ENCODE peak calls at places on chromosomes 7 and 10, in six cellular contexts. One of them, this sample, is unnamed.

GRCh38 chr7:75892634-75893272 is 13.9 kb downstream of the RHBDD2 start:
- DNase-seq in Peyer's patch: peak
- DNase-seq in ovary: peak
- DNase-seq in NB4: no peak
- DNase-seq in breast epithelium: peak
- DNase-seq in heart left ventricle: peak
- DNase-seq in this sample: no peak

GRCh38 chr7:28847681-28848080 is 110.4 kb downstream of the TRIL start:
- DNase-seq in Peyer's patch: peak
- DNase-seq in NB4: no peak
- DNase-seq in heart left ventricle: peak
- DNase-seq in breast epithelium: no peak
- DNase-seq in ovary: no peak
- DNase-seq in this sample: peak

GRCh38 chr7:133601607-133602006 is 348.7 kb downstream of the EXOC4 start:
- DNase-seq in NB4: no peak
- DNase-seq in heart left ventricle: no peak
- DNase-seq in breast epithelium: no peak
- DNase-seq in ovary: no peak
- DNase-seq in Peyer's patch: no peak
- DNase-seq in this sample: no peak

GRCh38 chr10:52488606-52489485 is 174.8 kb downstream of the DKK1 start:
- DNase-seq in Peyer's patch: no peak
- DNase-seq in heart left ventricle: no peak
- DNase-seq in NB4: peak
- DNase-seq in breast epithelium: no peak
- DNase-seq in ovary: no peak
- DNase-seq in this sample: no peak

GRCh38 chr7:778968-779451 is 51.9 kb upstream of the PRKAR1B start:
- DNase-seq in heart left ventricle: peak
- DNase-seq in Peyer's patch: no peak
- DNase-seq in ovary: no peak
- DNase-seq in breast epithelium: no peak
- DNase-seq in NB4: no peak
- DNase-seq in this sample: no peak

GRCh38 chr10:43134126-43134905 is 3.9 kb upstream of the CSGALNACT2 start:
- DNase-seq in Peyer's patch: no peak
- DNase-seq in heart left ventricle: no peak
- DNase-seq in NB4: no peak
- DNase-seq in breast epithelium: peak
- DNase-seq in ovary: no peak
- DNase-seq in this sample: no peak

GRCh38 chr7:142553216-142553615 is 196.1 kb upstream of the PRSS1 start:
- DNase-seq in ovary: no peak
- DNase-seq in breast epithelium: no peak
- DNase-seq in NB4: no peak
- DNase-seq in Peyer's patch: no peak
- DNase-seq in heart left ventricle: no peak
- DNase-seq in this sample: no peak

GRCh38 chr10:95517536-95518454 is 43.4 kb downstream of the SORBS1 start:
- DNase-seq in NB4: no peak
- DNase-seq in ovary: no peak
- DNase-seq in breast epithelium: no peak
- DNase-seq in Peyer's patch: peak
- DNase-seq in heart left ventricle: no peak
- DNase-seq in this sample: no peak

DNA sequence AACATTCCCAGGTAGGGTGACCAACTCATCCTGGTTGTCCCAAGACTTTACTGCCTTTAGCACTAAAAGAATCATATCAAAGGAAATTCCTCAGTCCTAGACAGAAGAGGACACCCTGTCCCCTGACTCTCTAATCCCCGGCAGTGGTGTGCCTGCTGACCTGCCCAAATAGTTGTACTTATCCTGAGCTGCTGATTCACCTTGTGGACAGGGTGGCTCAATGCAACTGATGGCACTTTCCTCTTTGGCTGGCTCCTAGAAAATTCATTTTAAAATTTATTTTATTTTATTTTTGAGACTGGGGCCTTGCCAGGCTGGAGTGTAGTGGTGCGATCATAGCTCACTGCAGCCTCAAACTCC is 111.7 kb downstream of the JCAD start:
- DNase-seq in NB4: no peak
- DNase-seq in breast epithelium: peak
- DNase-seq in heart left ventricle: no peak
- DNase-seq in Peyer's patch: no peak
- DNase-seq in ovary: no peak
- DNase-seq in this sample: no peak
- TF ChIP-seq CTCF in NB4: no peak
- TF ChIP-seq CTCF in breast epithelium: no peak
- TF ChIP-seq CTCF in heart left ventricle: no peak
- TF ChIP-seq CTCF in Peyer's patch: no peak
- TF ChIP-seq CTCF in ovary: no peak
- TF ChIP-seq CTCF in this sample: no peak

GRCh38 chr7:97004237-97004930 is 969 bp upstream of the DLX6 start:
- DNase-seq in ovary: no peak
- DNase-seq in NB4: no peak
- DNase-seq in Peyer's patch: no peak
- DNase-seq in heart left ventricle: no peak
- DNase-seq in breast epithelium: no peak
- DNase-seq in this sample: no peak

GRCh38 chr7:97006951-97007861 is 1.9 kb downstream of the DLX6 start:
- DNase-seq in Peyer's patch: no peak
- DNase-seq in breast epithelium: no peak
- DNase-seq in NB4: no peak
- DNase-seq in ovary: no peak
- DNase-seq in heart left ventricle: no peak
- DNase-seq in this sample: no peak

GRCh38 chr7:97005764-97006145 is 402 bp downstream of the DLX6 start:
- DNase-seq in heart left ventricle: no peak
- DNase-seq in Peyer's patch: no peak
- DNase-seq in ovary: no peak
- DNase-seq in breast epithelium: no peak
- DNase-seq in NB4: no peak
- DNase-seq in this sample: no peak

GRCh38 chr7:97004931-97005763 is at the start of gene DLX6:
- DNase-seq in Peyer's patch: no peak
- DNase-seq in breast epithelium: no peak
- DNase-seq in heart left ventricle: no peak
- DNase-seq in NB4: no peak
- DNase-seq in ovary: peak
- DNase-seq in this sample: no peak

GRCh38 chr7:97006146-97006950 is 995 bp downstream of the DLX6 start:
- DNase-seq in heart left ventricle: no peak
- DNase-seq in Peyer's patch: no peak
- DNase-seq in ovary: no peak
- DNase-seq in NB4: peak
- DNase-seq in breast epithelium: no peak
- DNase-seq in this sample: peak
- H3K4me3 ChIP-seq in heart left ventricle: peak
- H3K4me3 ChIP-seq in Peyer's patch: peak
- H3K4me3 ChIP-seq in ovary: peak
- H3K4me3 ChIP-seq in NB4: no peak
- H3K4me3 ChIP-seq in breast epithelium: peak
- H3K4me3 ChIP-seq in this sample: no peak

GRCh38 chr7:43929529-43930457 is 3.6 kb downstream of the UBE2D4 start:
- DNase-seq in NB4: no peak
- DNase-seq in Peyer's patch: no peak
- DNase-seq in heart left ventricle: no peak
- DNase-seq in breast epithelium: no peak
- DNase-seq in ovary: no peak
- DNase-seq in this sample: no peak
- TF ChIP-seq POLR2A in NB4: no peak
- TF ChIP-seq POLR2A in Peyer's patch: no peak
- TF ChIP-seq POLR2A in heart left ventricle: no peak
- TF ChIP-seq POLR2A in breast epithelium: no peak
- TF ChIP-seq POLR2A in ovary: no peak
- TF ChIP-seq POLR2A in this sample: no peak

GRCh38 chr7:3564231-3564630 is 263.2 kb downstream of the SDK1 start:
- DNase-seq in breast epithelium: no peak
- DNase-seq in NB4: no peak
- DNase-seq in heart left ventricle: no peak
- DNase-seq in Peyer's patch: no peak
- DNase-seq in ovary: no peak
- DNase-seq in this sample: no peak

GRCh38 chr7:3569643-3570042 is 268.6 kb downstream of the SDK1 start:
- DNase-seq in NB4: no peak
- DNase-seq in Peyer's patch: no peak
- DNase-seq in breast epithelium: no peak
- DNase-seq in heart left ventricle: no peak
- DNase-seq in ovary: no peak
- DNase-seq in this sample: no peak

GRCh38 chr7:3574386-3574785 is 273.3 kb downstream of the SDK1 start:
- DNase-seq in heart left ventricle: no peak
- DNase-seq in breast epithelium: no peak
- DNase-seq in Peyer's patch: no peak
- DNase-seq in ovary: no peak
- DNase-seq in NB4: no peak
- DNase-seq in this sample: no peak

GRCh38 chr7:3573151-3573550 is 272.1 kb downstream of the SDK1 start:
- DNase-seq in Peyer's patch: no peak
- DNase-seq in NB4: no peak
- DNase-seq in ovary: no peak
- DNase-seq in heart left ventricle: no peak
- DNase-seq in breast epithelium: no peak
- DNase-seq in this sample: no peak

DNA sequence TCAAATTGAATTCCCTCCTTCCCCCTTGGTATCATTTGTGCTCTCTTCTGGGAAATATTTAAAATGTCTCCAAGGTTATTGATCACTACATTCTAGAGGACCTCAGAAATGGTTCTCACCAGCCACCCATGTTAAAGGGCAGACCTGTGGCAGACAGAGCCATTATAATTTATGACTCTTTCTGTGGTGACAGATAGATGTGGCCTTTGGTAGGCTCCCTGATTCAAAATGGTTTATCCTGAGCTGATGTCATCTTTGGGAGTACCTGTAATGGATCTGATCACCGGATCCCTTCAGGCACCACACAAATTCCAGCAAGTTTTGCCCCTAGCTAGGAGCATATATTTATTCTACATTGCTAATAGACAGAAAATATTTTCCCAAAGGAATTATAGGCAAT is 267.5 kb downstream of the SDK1 start:
- DNase-seq in breast epithelium: no peak
- DNase-seq in ovary: no peak
- DNase-seq in heart left ventricle: no peak
- DNase-seq in Peyer's patch: no peak
- DNase-seq in NB4: no peak
- DNase-seq in this sample: no peak
- TF ChIP-seq CTCF in breast epithelium: no peak
- TF ChIP-seq CTCF in ovary: no peak
- TF ChIP-seq CTCF in heart left ventricle: no peak
- TF ChIP-seq CTCF in Peyer's patch: no peak
- TF ChIP-seq CTCF in NB4: no peak
- TF ChIP-seq CTCF in this sample: no peak

GRCh38 chr10:27619329-27619728 is 115.2 kb downstream of the RAB18 start:
- DNase-seq in Peyer's patch: no peak
- DNase-seq in NB4: no peak
- DNase-seq in ovary: no peak
- DNase-seq in breast epithelium: no peak
- DNase-seq in heart left ventricle: no peak
- DNase-seq in this sample: no peak

GRCh38 chr10:27618906-27619305 is 114.8 kb downstream of the RAB18 start:
- DNase-seq in NB4: no peak
- DNase-seq in breast epithelium: no peak
- DNase-seq in Peyer's patch: no peak
- DNase-seq in ovary: no peak
- DNase-seq in heart left ventricle: no peak
- DNase-seq in this sample: no peak

GRCh38 chr10:27618036-27618615 is 114.0 kb downstream of the RAB18 start:
- DNase-seq in breast epithelium: no peak
- DNase-seq in NB4: no peak
- DNase-seq in heart left ventricle: no peak
- DNase-seq in ovary: no peak
- DNase-seq in Peyer's patch: no peak
- DNase-seq in this sample: no peak

GRCh38 chr10:27621441-27621840 is 117.3 kb downstream of the RAB18 start:
- DNase-seq in breast epithelium: no peak
- DNase-seq in ovary: no peak
- DNase-seq in Peyer's patch: no peak
- DNase-seq in heart left ventricle: no peak
- DNase-seq in NB4: no peak
- DNase-seq in this sample: no peak

GRCh38 chr10:27620425-27621397 is 116.6 kb downstream of the RAB18 start:
- DNase-seq in NB4: no peak
- DNase-seq in breast epithelium: no peak
- DNase-seq in ovary: peak
- DNase-seq in Peyer's patch: no peak
- DNase-seq in heart left ventricle: no peak
- DNase-seq in this sample: no peak
- H3K4me3 ChIP-seq in NB4: no peak
- H3K4me3 ChIP-seq in breast epithelium: peak
- H3K4me3 ChIP-seq in ovary: no peak
- H3K4me3 ChIP-seq in Peyer's patch: no peak
- H3K4me3 ChIP-seq in heart left ventricle: no peak
- H3K4me3 ChIP-seq in this sample: no peak

This sample was measured in lower leg skin.